ENCODE peak calls at places on chromosome 13, in ten cellular contexts. V is mammary epithelial cell, T is AG04450, K is IMR-90, D is left lung, I is cardiac muscle cell, Z is colonic mucosa, U is K562, M is sigmoid colon, W is fibroblast of pulmonary artery. F is an unnamed sample.

GRCh38 chr13:107721436-107721835 is 493.9 kb downstream of the LIG4 start:
- DNase-seq in V (no peak), T (no peak), K (no peak), D (no peak), I (no peak), Z (no peak), U (no peak), M (no peak), W (no peak), F (no peak)

GRCh38 chr13:99859178-99860177 is 112.1 kb downstream of the ZIC5 start:
- DNase-seq in V (no peak), T (no peak), K (no peak), D (peak; percentile 41), I (no peak), Z (peak; percentile 32), U (no peak), M (no peak), W (no peak), F (no peak)

GRCh38 chr13:57666554-57666953 is 35.0 kb downstream of the PCDH17 start:
- DNase-seq in V (no peak), T (no peak), K (no peak), D (no peak), I (no peak), Z (no peak), U (no peak), M (no peak), W (no peak), F (no peak)

GRCh38 chr13:63605962-63606361 is 2190.3 kb upstream of the PCDH20 start:
- DNase-seq in V (no peak), T (no peak), K (peak; percentile 55), D (no peak), I (no peak), Z (no peak), U (no peak), M (no peak), W (no peak), F (no peak)

GRCh38 chr13:33219926-33220325 is 65.6 kb downstream of the STARD13 start:
- DNase-seq in V (no peak), T (no peak), K (no peak), D (no peak), I (no peak), Z (no peak), U (no peak), M (no peak), W (no peak), F (no peak)

GRCh38 chr13:36769126-36769525 is 49.9 kb upstream of the RFXAP start:
- DNase-seq in V (no peak), T (no peak), K (no peak), D (no peak), I (no peak), Z (no peak), U (no peak), M (no peak), W (no peak), F (no peak)

GRCh38 chr13:70568571-70568970 is 460.3 kb upstream of the KLHL1 start:
- DNase-seq in V (peak; percentile 11), T (no peak), K (peak; percentile 26), D (no peak), I (peak; percentile 53), Z (peak; percentile 21), U (peak; percentile 5), M (no peak), W (peak; percentile 64), F (peak; percentile 49)

GRCh38 chr13:49303533-49304252 is 56.0 kb downstream of the CDADC1 start:
- DNase-seq in V (peak; percentile 24), T (no peak), K (no peak), D (no peak), I (no peak), Z (no peak), U (no peak), M (peak; percentile 70), W (no peak), F (no peak)

GRCh38 chr13:101150998-101151397 is 265.3 kb downstream of the NALCN start:
- DNase-seq in V (no peak), T (no peak), K (peak; percentile 24), D (no peak), I (peak; percentile 3), Z (no peak), U (no peak), M (no peak), W (peak; percentile 12), F (no peak)

GRCh38 chr13:30128095-30128494 is 179.3 kb downstream of the KATNAL1 start:
- DNase-seq in V (no peak), T (no peak), K (no peak), D (no peak), I (peak; percentile 28), Z (no peak), U (no peak), M (no peak), W (no peak), F (no peak)

GRCh38 chr13:40208517-40208916 is 457.9 kb downstream of the FOXO1 start:
- DNase-seq in V (no peak), T (no peak), K (no peak), D (no peak), I (no peak), Z (no peak), U (no peak), M (no peak), W (no peak), F (no peak)

GRCh38 chr13:110297771-110298170 is 9.2 kb downstream of the COL4A1 start:
- DNase-seq in V (no peak), T (no peak), K (no peak), D (no peak), I (no peak), Z (no peak), U (no peak), M (no peak), W (no peak), F (no peak)

GRCh38 chr13:23707674-23708073 is 137.5 kb downstream of the TNFRSF19 start:
- DNase-seq in V (no peak), T (no peak), K (peak; percentile 49), D (no peak), I (peak; percentile 54), Z (no peak), U (no peak), M (no peak), W (peak; percentile 64), F (no peak)

GRCh38 chr13:96821971-96822370 is 172.3 kb downstream of the OXGR1 start:
- DNase-seq in V (no peak), T (no peak), K (no peak), D (no peak), I (no peak), Z (no peak), U (no peak), M (no peak), W (no peak), F (no peak)

GRCh38 chr13:110294624-110295023 is 12.3 kb downstream of the COL4A1 start:
- DNase-seq in V (no peak), T (no peak), K (no peak), D (no peak), I (no peak), Z (no peak), U (no peak), M (no peak), W (no peak), F (no peak)

GRCh38 chr13:110132178-110132975 is 174.6 kb downstream of the COL4A1 start:
- DNase-seq in V (no peak), T (no peak), K (peak; percentile 50), D (no peak), I (no peak), Z (no peak), U (no peak), M (no peak), W (no peak), F (no peak)

GRCh38 chr13:23905766-23906165 is 8.5 kb upstream of the C1QTNF9B start:
- DNase-seq in V (no peak), T (no peak), K (no peak), D (no peak), I (no peak), Z (no peak), U (no peak), M (no peak), W (no peak), F (no peak)

DNA sequence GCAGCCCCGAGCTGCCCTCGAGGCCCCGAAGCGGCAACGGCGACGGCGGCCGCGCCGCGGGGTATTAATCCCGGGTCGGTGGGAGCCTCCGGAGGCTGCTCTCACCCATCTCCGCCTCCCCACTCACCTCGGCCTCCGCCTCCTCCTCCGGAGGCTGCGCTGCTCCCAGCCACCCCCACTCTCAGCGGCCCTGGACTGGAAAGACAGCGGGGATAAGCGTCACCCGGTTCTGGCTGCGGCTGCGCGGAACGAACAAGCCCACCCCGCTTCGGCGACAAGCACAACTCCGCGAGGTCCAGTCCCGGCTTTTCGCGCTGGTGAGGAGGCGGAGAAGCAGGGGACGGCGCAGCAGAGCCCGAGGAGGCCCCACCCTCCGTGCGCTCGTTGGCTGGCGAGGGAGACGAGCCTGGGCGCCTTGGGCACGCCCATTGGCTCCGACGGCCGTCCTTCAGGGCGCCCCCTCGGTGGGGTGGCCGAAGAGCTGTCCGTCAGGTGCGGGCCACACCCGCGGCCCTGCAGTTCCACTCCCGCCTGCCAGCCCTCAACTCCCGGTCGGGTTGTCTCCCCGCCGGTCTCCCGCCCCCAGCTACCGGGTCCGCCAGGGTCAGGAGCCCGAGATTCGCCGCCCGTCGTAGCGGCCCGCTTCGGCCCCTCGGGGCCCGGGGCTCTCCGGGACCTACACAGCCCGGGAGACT is at the start of gene ZMYM5:
- DNase-seq in V (peak; percentile 99), T (peak; percentile 99), K (peak; percentile 99), D (peak; percentile 100), I (peak; percentile 100), Z (peak; percentile 98), U (peak; percentile 95), M (peak; percentile 99), W (peak; percentile 100), F (peak; percentile 98)
- TF ChIP-seq CTCF in V (no peak), T (no peak), K (no peak), D (peak; percentile 43), I (no peak), Z (no peak), U (no peak), M (no peak), W (no peak), F (no peak)

DNA sequence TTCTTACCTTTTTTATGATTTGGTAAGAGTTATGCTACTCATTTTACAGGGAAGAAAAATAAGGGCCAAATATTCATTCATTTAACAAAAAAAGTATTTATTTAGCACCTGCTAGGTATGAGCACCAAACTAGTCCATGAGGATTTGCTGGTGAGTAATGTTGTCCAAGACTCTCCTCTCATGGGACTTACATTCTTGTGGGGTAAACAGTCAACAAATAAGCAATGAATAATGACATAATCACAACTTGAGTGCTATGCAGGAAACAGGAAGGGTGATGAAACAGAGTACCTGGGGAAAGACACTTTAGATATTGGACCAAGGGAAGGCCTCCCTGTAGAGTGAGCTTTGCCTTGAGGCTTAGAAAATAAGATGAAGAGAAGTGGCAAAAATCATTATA is 294.7 kb upstream of the NBEA start:
- DNase-seq in V (peak; percentile 28), T (no peak), K (no peak), D (no peak), I (no peak), Z (no peak), U (no peak), M (no peak), W (no peak), F (no peak)
- H3K4me3 ChIP-seq in V (no peak overlapping the region), T (no peak overlapping the region), K (no peak overlapping the region), D (no peak overlapping the region), I (no peak overlapping the region), Z (no peak overlapping the region), U (no peak overlapping the region), M (no peak overlapping the region), W (no peak overlapping the region), F (no peak overlapping the region)

GRCh38 chr13:79246575-79246949 is 159.5 kb downstream of the RBM26 start:
- DNase-seq in V (no peak), T (no peak), K (no peak), D (no peak), I (no peak), Z (no peak), U (no peak), M (no peak), W (no peak), F (no peak)
- TF ChIP-seq CTCF in V (peak; percentile 17), T (no peak), K (no peak), D (no peak), I (peak; percentile 2), Z (no peak), U (peak; percentile 5), M (no peak), W (peak; percentile 3), F (no peak)

GRCh38 chr13:98752942-98753290 is 444 bp upstream of the SLC15A1 start:
- DNase-seq in V (no peak), T (no peak), K (no peak), D (no peak), I (no peak), Z (no peak), U (no peak), M (no peak), W (no peak), F (no peak)
- H3K4me3 ChIP-seq in V (no peak overlapping the region), T (no peak overlapping the region), K (no peak overlapping the region), D (no peak overlapping the region), I (peak overlapping the region; percentile 31), Z (peak overlapping the region; percentile 42), U (no peak overlapping the region), M (no peak overlapping the region), W (no peak overlapping the region), F (no peak overlapping the region)